ENCODE peak calls at places on chromosome 5, in seven cellular contexts. Y is Kasumi-1; J is stimulated activated CD4-positive, alpha-beta T cell treated with anti-CD3 and anti-CD28 coated beads, Interleukin-4, amount 100 ng/mL, for 4 hours; L is activated CD8-positive, alpha-beta memory T cell treated with anti-CD3 and anti-CD28 coated beads for 4 hours; S is skeletal muscle cell; N is HS-5; V is ELR. F is an unnamed sample.

GRCh38 chr5:6729400-6730310 is 16.4 kb downstream of the TENT4A start:
- DNase-seq in L (no peak), Y (peak; percentile 59), J (peak; percentile 21), V (no peak), S (no peak), N (no peak), F (no peak)

GRCh38 chr5:39021413-39021812 is 52.8 kb downstream of the RICTOR start:
- DNase-seq in N (no peak), Y (no peak), L (no peak), V (no peak), S (no peak), J (no peak), F (no peak)

GRCh38 chr5:133227082-133227481 is 175.3 kb downstream of the HSPA4 start:
- DNase-seq in S (no peak), N (no peak), V (no peak), J (no peak), Y (no peak), L (no peak), F (no peak)

GRCh38 chr5:168727547-168728120 is 148.5 kb upstream of the PANK3 start:
- DNase-seq in N (no peak), L (no peak), Y (no peak), V (no peak), J (no peak), S (no peak), F (no peak)

GRCh38 chr5:72392326-72392733 is 72.2 kb downstream of the PTCD2 start:
- DNase-seq in S (no peak), L (no peak), Y (no peak), J (no peak), N (no peak), V (no peak), F (no peak)

GRCh38 chr5:151706906-151707305 is 20.2 kb upstream of the SPARC start:
- DNase-seq in J (no peak), Y (no peak), L (no peak), V (peak; percentile 85), N (no peak), S (no peak), F (no peak)

GRCh38 chr5:149221326-149221725 is 50.3 kb upstream of the AFAP1L1 start:
- DNase-seq in N (no peak), L (no peak), S (no peak), J (no peak), V (peak; percentile 40), Y (no peak), F (no peak)

GRCh38 chr5:109805882-109806281 is 116.2 kb downstream of the MAN2A1 start:
- DNase-seq in L (no peak), J (no peak), N (no peak), V (no peak), Y (no peak), S (no peak), F (no peak)

GRCh38 chr5:180790020-180790419 is 12.6 kb downstream of the MGAT1 start:
- DNase-seq in L (no peak), S (no peak), J (no peak), N (no peak), Y (peak; percentile 38), V (peak; percentile 49), F (no peak)

GRCh38 chr5:175418252-175418651 is 25.7 kb downstream of the DRD1 start:
- DNase-seq in N (no peak), S (no peak), Y (no peak), J (no peak), L (no peak), V (no peak), F (no peak)

GRCh38 chr5:146137967-146138403 is 32.6 kb upstream of the PLAC8L1 start:
- DNase-seq in V (no peak), J (no peak), L (no peak), S (peak; percentile 29), Y (no peak), N (no peak), F (no peak)

GRCh38 chr5:126917918-126918623 is 112.3 kb downstream of the MARCHF3 start:
- DNase-seq in J (no peak), Y (no peak), L (no peak), N (no peak), S (peak; percentile 14), V (peak; percentile 86), F (no peak)

F was measured in SIG-M5.